ENCODE peak calls at places on chromosome 10, in four cellular contexts. Z is tibial artery, T is M059J, X is NCI-H1417 treated with DMSO at 0.1 percent for 48 hours. S is an unnamed sample.

GRCh38 chr10:128147064-128147463 is 20.8 kb upstream of the MKI67 start:
- DNase-seq in X (no peak), Z (no peak), T (no peak), S (no peak)

GRCh38 chr10:97101166-97101940 is 84.4 kb downstream of the SLIT1 start:
- DNase-seq in X (no peak), T (no peak), Z (no peak), S (no peak)

GRCh38 chr10:59625842-59626522 is 83.7 kb downstream of the SLC16A9 start:
- DNase-seq in T (peak; percentile 45), X (no peak), Z (no peak), S (peak; percentile 74)

GRCh38 chr10:77474386-77474785 is 163.2 kb downstream of the KCNMA1 start:
- DNase-seq in T (no peak), X (no peak), Z (no peak), S (no peak)

GRCh38 chr10:125169915-125170314 is 9.6 kb upstream of the CTBP2 start:
- DNase-seq in Z (no peak), T (no peak), X (no peak), S (no peak)

GRCh38 chr10:100081075-100082001 is at the start of gene CPN1:
- DNase-seq in T (no peak), Z (no peak), X (no peak), S (no peak)

GRCh38 chr10:97539523-97540200 is 32.9 kb upstream of the ANKRD2 start:
- DNase-seq in T (peak; percentile 54), X (no peak), Z (no peak), S (peak; percentile 94)

GRCh38 chr10:132677905-132678298 is 108.0 kb downstream of the NKX6-2 start:
- DNase-seq in T (no peak), Z (peak; percentile 50), X (no peak), S (no peak)

GRCh38 chr10:110523736-110524135 is 26.0 kb downstream of the DUSP5 start:
- DNase-seq in X (no peak), T (no peak), Z (no peak), S (no peak)

GRCh38 chr10:104574470-104575213 is 66.4 kb upstream of the SORCS3 start:
- DNase-seq in Z (no peak), X (no peak), T (no peak), S (no peak)

GRCh38 chr10:77501152-77501845 is 136.3 kb downstream of the KCNMA1 start:
- DNase-seq in Z (peak; percentile 81), X (no peak), T (peak; percentile 97), S (peak; percentile 75)

GRCh38 chr10:132335189-132336063 is 3.4 kb downstream of the LRRC27 start:
- DNase-seq in Z (peak; percentile 70), X (no peak), T (no peak), S (no peak)

S was measured in fibroblast of gingiva.